ENCODE peak calls at places on chromosomes 11 and 22, in four cellular contexts. J is pancreas; U is BJ; D is stimulated activated CD8-positive, alpha-beta memory T cell treated with anti-CD3 and anti-CD28 coated beads, Interleukin-15, amount 100 ng/mL, for 4 hours. H is an unnamed sample.

GRCh38 chr22:39717099-39717498 is 146.5 kb downstream of the CACNA1I start:
- DNase-seq in D (no peak), J (no peak), U (no peak), H (no peak)

GRCh38 chr22:23248583-23248982 is 68.3 kb downstream of the BCR start:
- DNase-seq in J (no peak), D (no peak), U (no peak), H (no peak)

GRCh38 chr11:79931692-79932091 is 490.9 kb upstream of the TENM4 start:
- DNase-seq in D (no peak), U (no peak), J (no peak), H (no peak)

GRCh38 chr22:36377022-36377631 is 10.6 kb downstream of the MYH9 start:
- DNase-seq in U (no peak), J (no peak), D (no peak), H (no peak)

GRCh38 chr11:69121021-69121420 is 34.7 kb upstream of the SMIM38 start:
- DNase-seq in D (no peak), U (no peak), J (no peak), H (no peak)

GRCh38 chr11:61914471-61915171 is 2.7 kb downstream of the RAB3IL1 start:
- DNase-seq in U (no peak), D (no peak), J (no peak), H (no peak)

GRCh38 chr11:61516675-61517516 is 8.3 kb downstream of the LRRC10B start:
- DNase-seq in D (peak), J (no peak), U (no peak), H (no peak)

GRCh38 chr11:18986744-18987143 is 47.5 kb upstream of the MRGPRX1 start:
- DNase-seq in D (no peak), J (no peak), U (no peak), H (no peak)

GRCh38 chr22:21985214-21985613 is 2.6 kb upstream of the TOP3B start:
- DNase-seq in U (no peak), D (no peak), J (no peak), H (no peak)

GRCh38 chr11:8384199-8384821 is 120.6 kb upstream of the LMO1 start:
- DNase-seq in U (peak), J (peak), D (no peak), H (peak)

GRCh38 chr22:44755418-44755817 is 3.0 kb downstream of the ARHGAP8 start:
- DNase-seq in U (no peak), D (no peak), J (no peak), H (no peak)

GRCh38 chr22:37173709-37174108 is 14.3 kb downstream of the C1QTNF6 start:
- DNase-seq in U (no peak), D (no peak), J (no peak), H (no peak)

GRCh38 chr11:94117871-94118270 is 10.8 kb upstream of the PANX1 start:
- DNase-seq in U (no peak), D (no peak), J (no peak), H (no peak)

GRCh38 chr22:49328076-49328475 is 499.6 kb downstream of the BRD1 start:
- DNase-seq in J (no peak), D (no peak), U (no peak), H (no peak)

GRCh38 chr22:31040542-31041398 is 40.3 kb upstream of the SMTN start:
- DNase-seq in U (no peak), D (no peak), J (no peak), H (no peak)

GRCh38 chr11:132030896-132031295 is 660.5 kb downstream of the NTM start:
- DNase-seq in D (no peak), U (no peak), J (no peak), H (no peak)

GRCh38 chr11:59617876-59618275 is 2.3 kb upstream of the OSBP start:
- DNase-seq in U (no peak), J (no peak), D (no peak), H (no peak)

GRCh38 chr11:47408598-47409439 is 429 bp downstream of the SLC39A13 start:
- DNase-seq in J (no peak), U (no peak), D (no peak), H (no peak)

GRCh38 chr11:93567406-93567819 is 24.2 kb upstream of the SMCO4 start:
- DNase-seq in D (no peak), J (peak), U (no peak), H (no peak)

GRCh38 chr11:120400564-120401364 is 64.6 kb downstream of the ARHGEF12 start:
- DNase-seq in U (peak), D (no peak), J (no peak), H (no peak)

GRCh38 chr11:119018074-119018938 is at the start of the genes RPS25 and TRAPPC4:
- DNase-seq in U (peak), J (peak), D (peak), H (peak)

GRCh38 chr11:35066783-35067476 is 72.0 kb upstream of the CD44 start:
- DNase-seq in D (no peak), U (no peak), J (no peak), H (no peak)

GRCh38 chr22:18057568-18058209 is 20.1 kb upstream of the PEX26 start:
- DNase-seq in J (peak), U (peak), D (no peak), H (no peak)

GRCh38 chr11:1310772-1311468 is 1.5 kb upstream of the TOLLIP start:
- DNase-seq in J (no peak), D (peak), U (no peak), H (no peak)

GRCh38 chr11:23540101-23540561 is 679.9 kb upstream of the CCDC179 start:
- DNase-seq in U (no peak), J (peak), D (no peak), H (peak)

GRCh38 chr11:75013051-75013450 is 24.3 kb downstream of the NEU3 start:
- DNase-seq in U (no peak), D (no peak), J (no peak), H (no peak)